ENCODE peak calls at places on chromosomes 2 and 18, in eight cellular contexts. T is mesenchymal stem cell; J is Peyer's patch; H is psoas muscle; C is kidney; S is heart right ventricle; R is right cardiac atrium; A is effector memory CD4-positive, alpha-beta T cell. W is an unnamed sample. For H3K9me3 and H3K4me1, the result is how much of the 10 kb centered on the place peaks cover.

GRCh38 chr18:22290004-22290403 is 120.6 kb downstream of the GATA6 start:
- DNase-seq in T (no peak), J (no peak), H (no peak), C (no peak), S (no peak), R (no peak), A (no peak), W (no peak)

GRCh38 chr2:79717364-79718007 is 204.6 kb downstream of the CTNNA2 start:
- DNase-seq in T (peak), J (no peak), H (peak), C (no peak), S (no peak), R (no peak), A (no peak), W (no peak)

GRCh38 chr2:236938126-236938525 is 147.6 kb upstream of the COPS8 start:
- DNase-seq in T (no peak), J (no peak), H (peak), C (no peak), S (no peak), R (peak), A (no peak), W (no peak)

GRCh38 chr2:102340778-102341177 is 14.8 kb upstream of the IL18R1 start:
- DNase-seq in T (no peak), J (no peak), H (no peak), C (no peak), S (no peak), R (no peak), A (no peak), W (no peak)

GRCh38 chr2:23617167-23617787 is 232.3 kb downstream of the KLHL29 start:
- DNase-seq in T (no peak), J (no peak), H (peak), C (peak), S (peak), R (peak), A (no peak), W (peak)

GRCh38 chr18:27685807-27686412 is 491.0 kb downstream of the CDH2 start:
- DNase-seq in T (peak), J (no peak), H (no peak), C (no peak), S (no peak), R (peak), A (no peak), W (no peak)

GRCh38 chr2:85754313-85755095 is 713 bp downstream of the ATOH8 start:
- DNase-seq in T (peak), J (peak), H (peak), C (peak), S (peak), R (peak), A (no peak), W (peak)

GRCh38 chr18:28682912-28683311 is 506.0 kb upstream of the CDH2 start:
- DNase-seq in T (no peak), J (no peak), H (no peak), C (no peak), S (no peak), R (no peak), A (no peak), W (no peak)

GRCh38 chr2:40371525-40372277 is 80.2 kb downstream of the SLC8A1 start:
- DNase-seq in T (peak), J (no peak), H (peak), C (no peak), S (peak), R (peak), A (no peak), W (no peak)

GRCh38 chr2:237561221-237561620 is 5.2 kb upstream of the PRLH start:
- DNase-seq in T (no peak), J (no peak), H (no peak), C (peak), S (no peak), R (no peak), A (no peak), W (no peak)

GRCh38 chr2:155513248-155513647 is 814.8 kb downstream of the KCNJ3 start:
- DNase-seq in T (no peak), J (no peak), H (no peak), C (no peak), S (no peak), R (no peak), A (no peak), W (no peak)

GRCh38 chr18:56967032-56967431 is 179.9 kb upstream of the BOD1L2 start:
- DNase-seq in T (no peak), J (no peak), H (no peak), C (no peak), S (no peak), R (no peak), A (no peak), W (no peak)

GRCh38 chr2:219875036-219875435 is 247.6 kb downstream of the SLC4A3 start:
- DNase-seq in T (no peak), J (no peak), H (no peak), C (no peak), S (no peak), R (no peak), A (no peak), W (no peak)

GRCh38 chr2:25041307-25041927 is 459 bp upstream of the EFR3B start:
- DNase-seq in T (peak), J (peak), H (peak), C (peak), S (peak), R (peak), A (no peak), W (peak)

GRCh38 chr2:172040311-172040710 is 40.6 kb downstream of the METAP1D start:
- DNase-seq in T (no peak), J (no peak), H (no peak), C (no peak), S (no peak), R (no peak), A (no peak), W (no peak)

GRCh38 chr2:125471963-125472362 is 1184.0 kb upstream of the GYPC start:
- DNase-seq in T (peak), J (peak), H (no peak), C (peak), S (no peak), R (no peak), A (no peak), W (no peak)

GRCh38 chr2:25673170-25674002 is at the start of gene DTNB:
- DNase-seq in T (peak), J (peak), H (peak), C (peak), S (peak), R (peak), A (peak), W (peak)

GRCh38 chr2:171726841-171727460 is 39.7 kb downstream of the DYNC1I2 start:
- DNase-seq in T (no peak), J (no peak), H (no peak), C (no peak), S (no peak), R (no peak), A (no peak), W (no peak)

GRCh38 chr2:232937278-232937906 is 67.3 kb downstream of the SNORC start:
- DNase-seq in T (peak), J (no peak), H (no peak), C (no peak), S (no peak), R (no peak), A (no peak), W (no peak)

GRCh38 chr18:59272221-59272888 is 899 bp downstream of the RAX start:
- DNase-seq in T (no peak), J (no peak), H (no peak), C (peak), S (no peak), R (no peak), A (no peak), W (peak)
- H3K9me3 ChIP-seq in T (under half), J (under half), H (under half), C (under half), S (under half), R (under half), A (under half), W (under half)

GRCh38 chr2:190838492-190838910 is 42.1 kb upstream of the GLS start:
- DNase-seq in T (peak), J (no peak), H (no peak), C (no peak), S (no peak), R (no peak), A (no peak), W (no peak)
- H3K4me1 ChIP-seq in T (under half), J (under half), H (under half), C (under half), S (under half), R (under half), A (under half), W (under half)

GRCh38 chr18:7303751-7304370 is 73.0 kb downstream of the LRRC30 start:
- DNase-seq in T (no peak), J (no peak), H (no peak), C (no peak), S (no peak), R (no peak), A (no peak), W (no peak)

GRCh38 chr18:7298149-7298548 is 67.3 kb downstream of the LRRC30 start:
- DNase-seq in T (no peak), J (no peak), H (no peak), C (no peak), S (no peak), R (no peak), A (no peak), W (no peak)

GRCh38 chr18:7305416-7305815 is 74.5 kb downstream of the LRRC30 start:
- DNase-seq in T (no peak), J (no peak), H (no peak), C (no peak), S (no peak), R (no peak), A (no peak), W (no peak)

GRCh38 chr18:7303306-7303705 is 72.4 kb downstream of the LRRC30 start:
- DNase-seq in T (no peak), J (no peak), H (no peak), C (no peak), S (no peak), R (no peak), A (no peak), W (no peak)

DNA sequence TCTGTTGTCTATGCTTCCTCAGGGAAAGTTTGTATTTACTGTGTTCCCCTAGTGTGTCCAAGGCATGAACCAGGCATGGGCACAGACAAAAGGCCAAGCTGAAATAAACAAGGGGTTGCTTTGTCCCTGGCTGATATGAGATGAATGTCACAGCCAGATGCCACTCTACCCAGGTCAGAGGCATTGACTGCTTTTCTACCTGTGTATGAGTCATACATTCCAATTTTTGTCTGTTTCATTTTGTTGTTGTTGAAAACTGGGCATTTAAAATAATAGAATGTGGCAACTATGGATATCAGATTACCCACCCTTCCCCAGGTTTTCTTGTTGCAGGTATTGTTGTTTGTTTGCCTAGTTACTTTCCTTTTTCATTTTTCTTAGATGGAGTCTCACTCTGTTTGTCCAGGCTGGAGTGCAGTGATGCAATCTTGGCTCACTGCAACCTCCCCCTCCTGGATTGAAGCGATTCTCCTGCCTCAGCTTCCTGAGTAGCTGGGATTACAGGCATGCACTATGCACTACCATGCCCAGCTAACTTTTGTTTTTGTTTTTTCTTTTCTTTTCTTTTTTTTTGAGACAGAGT is 70.2 kb downstream of the LRRC30 start:
- DNase-seq in T (no peak), J (no peak), H (no peak), C (no peak), S (no peak), R (no peak), A (no peak), W (no peak)
- H3K9me3 ChIP-seq in T (under half), J (under half), H (under half), C (under half), S (under half), R (under half), A (under half), W (under half)

DNA sequence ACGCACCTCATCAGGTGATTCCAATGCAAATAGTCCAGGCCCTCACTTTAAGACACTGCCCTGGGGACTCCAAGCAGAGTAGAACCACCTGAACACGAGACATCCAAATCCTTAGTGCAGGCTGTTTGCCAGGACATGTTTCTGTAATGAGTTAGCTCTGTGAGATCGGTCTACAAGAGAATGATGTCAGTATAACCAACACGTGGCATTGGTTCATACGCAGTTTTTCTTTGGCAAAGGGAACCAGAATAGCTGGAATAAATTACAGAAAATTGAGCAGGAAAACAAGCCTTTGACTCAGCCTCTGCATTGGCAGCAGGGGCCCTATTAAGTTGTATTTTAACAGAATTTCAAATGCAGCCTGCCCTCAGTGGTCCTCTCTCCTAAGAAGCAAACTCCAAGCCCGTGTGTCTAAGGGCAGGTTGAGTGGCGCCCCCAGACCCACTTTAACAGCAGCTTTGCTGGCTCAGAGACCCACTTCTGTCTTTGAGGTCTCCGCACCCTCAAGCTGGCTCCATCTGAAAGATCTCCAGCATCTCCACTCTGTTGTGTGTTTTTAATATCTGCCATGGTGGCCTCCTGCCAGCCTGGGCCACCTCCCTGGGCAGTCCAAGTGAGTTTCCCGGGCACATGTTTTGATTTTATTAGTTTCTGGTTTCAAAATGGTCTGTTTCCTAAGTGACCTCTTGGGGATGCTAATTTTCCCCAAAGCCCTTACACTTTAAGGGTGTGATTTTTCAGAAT is 61.3 kb downstream of the ALPK2 start:
- DNase-seq in T (peak), J (no peak), H (no peak), C (no peak), S (peak), R (no peak), A (no peak), W (no peak)
- H3K4me1 ChIP-seq in T (under half), J (under half), H (half or more), C (under half), S (under half), R (under half), A (under half), W (under half)

GRCh38 chr2:117027646-117028045 is 786.8 kb upstream of the DDX18 start:
- DNase-seq in T (no peak), J (no peak), H (no peak), C (no peak), S (no peak), R (no peak), A (no peak), W (no peak)
- H3K9me3 ChIP-seq in T (under half), J (under half), H (under half), C (under half), S (under half), R (under half), A (under half), W (under half)

GRCh38 chr18:24054130-24054529 is 39.6 kb downstream of the TTC39C start:
- DNase-seq in T (no peak), J (no peak), H (no peak), C (no peak), S (no peak), R (no peak), A (peak), W (no peak)

GRCh38 chr18:24053211-24053610 is 38.7 kb downstream of the TTC39C start:
- DNase-seq in T (no peak), J (no peak), H (no peak), C (no peak), S (no peak), R (no peak), A (no peak), W (no peak)

GRCh38 chr18:24056506-24056905 is 42.0 kb downstream of the TTC39C start:
- DNase-seq in T (no peak), J (no peak), H (no peak), C (no peak), S (no peak), R (no peak), A (no peak), W (no peak)

GRCh38 chr18:24055878-24056277 is 41.3 kb downstream of the TTC39C start:
- DNase-seq in T (no peak), J (no peak), H (no peak), C (no peak), S (no peak), R (no peak), A (no peak), W (no peak)

GRCh38 chr18:24055009-24055804 is 40.7 kb downstream of the TTC39C start:
- DNase-seq in T (no peak), J (no peak), H (no peak), C (no peak), S (no peak), R (no peak), A (no peak), W (no peak)
- H3K4me1 ChIP-seq in T (under half), J (under half), H (under half), C (under half), S (under half), R (under half), A (under half), W (under half)

GRCh38 chr18:7749001-7749391 is 181.9 kb downstream of the PTPRM start:
- DNase-seq in T (no peak), J (no peak), H (no peak), C (no peak), S (no peak), R (no peak), A (no peak), W (no peak)
- H3K9me3 ChIP-seq in T (under half), J (under half), H (under half), C (under half), S (under half), R (under half), A (under half), W (under half)

GRCh38 chr2:216202602-216203250 is 93.6 kb downstream of the XRCC5 start:
- DNase-seq in T (no peak), J (no peak), H (no peak), C (no peak), S (no peak), R (no peak), A (no peak), W (no peak)
- H3K4me1 ChIP-seq in T (under half), J (under half), H (under half), C (under half), S (under half), R (under half), A (under half), W (under half)

GRCh38 chr2:623384-623922 is 53.8 kb downstream of the TMEM18 start:
- DNase-seq in T (no peak), J (no peak), H (no peak), C (no peak), S (no peak), R (no peak), A (no peak), W (peak)

GRCh38 chr2:619964-620363 is 57.2 kb downstream of the TMEM18 start:
- DNase-seq in T (no peak), J (no peak), H (no peak), C (no peak), S (no peak), R (no peak), A (no peak), W (peak)

GRCh38 chr2:620456-621302 is 56.5 kb downstream of the TMEM18 start:
- DNase-seq in T (no peak), J (no peak), H (no peak), C (no peak), S (no peak), R (no peak), A (no peak), W (peak)

GRCh38 chr2:624096-624495 is 53.1 kb downstream of the TMEM18 start:
- DNase-seq in T (no peak), J (no peak), H (no peak), C (no peak), S (no peak), R (no peak), A (no peak), W (peak)

GRCh38 chr2:621303-622099 is 55.7 kb downstream of the TMEM18 start:
- DNase-seq in T (no peak), J (no peak), H (no peak), C (no peak), S (no peak), R (no peak), A (no peak), W (peak)
- H3K9me3 ChIP-seq in T (under half), J (under half), H (under half), C (under half), S (under half), R (under half), A (under half), W (under half)

DNA sequence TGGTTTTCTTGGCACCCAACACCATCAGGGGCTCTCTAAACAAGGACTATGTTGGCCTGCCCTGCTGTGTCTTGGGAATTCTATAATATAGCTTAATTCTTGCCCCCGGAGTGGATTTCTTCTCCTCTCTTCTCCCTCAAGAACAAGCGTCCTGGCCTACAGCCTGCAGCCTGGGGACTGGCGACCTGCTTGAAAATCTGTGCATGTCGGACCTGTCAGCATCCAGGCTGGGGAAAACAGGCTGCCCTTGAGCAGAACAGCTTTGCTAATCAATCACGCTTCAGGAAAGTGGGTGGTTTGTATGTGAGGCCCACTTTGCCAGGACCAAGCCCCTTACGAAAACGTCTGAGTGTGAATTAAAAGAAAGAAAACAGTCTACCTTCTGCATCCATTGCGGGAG is 116.8 kb downstream of the BCL2 start:
- DNase-seq in T (no peak), J (no peak), H (no peak), C (no peak), S (no peak), R (no peak), A (no peak), W (no peak)
- H3K4me1 ChIP-seq in T (under half), J (under half), H (under half), C (under half), S (under half), R (under half), A (half or more), W (under half)

W was measured in upper lobe of left lung.